ENCODE peak calls at places on chromosomes 6 and 20, in nine cellular contexts. One of them, this sample, is unnamed.

GRCh38 chr6:91562955-91563354 is 976.1 kb upstream of the MAP3K7 start:
- DNase-seq in mesothelial cell of epicardium: no peak
- DNase-seq in kidney: no peak
- DNase-seq in GM06990: no peak
- DNase-seq in choroid plexus epithelial cell: peak; percentile 2
- DNase-seq in cardiac muscle cell: no peak
- DNase-seq in A549: no peak
- DNase-seq in dorsolateral prefrontal cortex: no peak
- DNase-seq in fibroblast of lung: no peak
- DNase-seq in this sample: no peak

GRCh38 chr6:90368601-90369000 is 72.0 kb upstream of the BACH2 start:
- DNase-seq in mesothelial cell of epicardium: no peak
- DNase-seq in A549: no peak
- DNase-seq in fibroblast of lung: peak; percentile 87
- DNase-seq in GM06990: no peak
- DNase-seq in cardiac muscle cell: no peak
- DNase-seq in choroid plexus epithelial cell: peak; percentile 67
- DNase-seq in kidney: no peak
- DNase-seq in dorsolateral prefrontal cortex: no peak
- DNase-seq in this sample: no peak

GRCh38 chr6:8995156-8995555 is 559.8 kb upstream of the SLC35B3 start:
- DNase-seq in dorsolateral prefrontal cortex: no peak
- DNase-seq in kidney: no peak
- DNase-seq in fibroblast of lung: no peak
- DNase-seq in GM06990: no peak
- DNase-seq in cardiac muscle cell: no peak
- DNase-seq in A549: no peak
- DNase-seq in mesothelial cell of epicardium: no peak
- DNase-seq in choroid plexus epithelial cell: no peak
- DNase-seq in this sample: no peak

GRCh38 chr6:125639621-125640020 is 109.8 kb upstream of the HEY2 start:
- DNase-seq in choroid plexus epithelial cell: no peak
- DNase-seq in mesothelial cell of epicardium: no peak
- DNase-seq in kidney: no peak
- DNase-seq in GM06990: no peak
- DNase-seq in A549: no peak
- DNase-seq in dorsolateral prefrontal cortex: no peak
- DNase-seq in fibroblast of lung: no peak
- DNase-seq in cardiac muscle cell: no peak
- DNase-seq in this sample: no peak

GRCh38 chr20:31517373-31517772 is 3.1 kb downstream of the HM13 start:
- DNase-seq in GM06990: no peak
- DNase-seq in fibroblast of lung: peak; percentile 60
- DNase-seq in dorsolateral prefrontal cortex: no peak
- DNase-seq in cardiac muscle cell: no peak
- DNase-seq in A549: peak; percentile 76
- DNase-seq in choroid plexus epithelial cell: peak; percentile 71
- DNase-seq in kidney: no peak
- DNase-seq in mesothelial cell of epicardium: no peak
- DNase-seq in this sample: no peak

GRCh38 chr6:147099974-147100373 is 104.2 kb upstream of the STXBP5 start:
- DNase-seq in dorsolateral prefrontal cortex: no peak
- DNase-seq in GM06990: no peak
- DNase-seq in mesothelial cell of epicardium: no peak
- DNase-seq in A549: no peak
- DNase-seq in choroid plexus epithelial cell: peak; percentile 91
- DNase-seq in cardiac muscle cell: no peak
- DNase-seq in kidney: no peak
- DNase-seq in fibroblast of lung: peak; percentile 82
- DNase-seq in this sample: no peak

GRCh38 chr20:21074605-21075336 is 31.4 kb downstream of the LINC00237 start:
- DNase-seq in kidney: no peak
- DNase-seq in mesothelial cell of epicardium: no peak
- DNase-seq in A549: no peak
- DNase-seq in dorsolateral prefrontal cortex: no peak
- DNase-seq in GM06990: peak; percentile 22
- DNase-seq in cardiac muscle cell: no peak
- DNase-seq in fibroblast of lung: no peak
- DNase-seq in choroid plexus epithelial cell: no peak
- DNase-seq in this sample: peak; percentile 32

GRCh38 chr20:3705970-3706739 is 6.2 kb downstream of the SIGLEC1 start:
- DNase-seq in GM06990: no peak
- DNase-seq in kidney: peak; percentile 66
- DNase-seq in dorsolateral prefrontal cortex: no peak
- DNase-seq in A549: no peak
- DNase-seq in choroid plexus epithelial cell: no peak
- DNase-seq in cardiac muscle cell: no peak
- DNase-seq in fibroblast of lung: no peak
- DNase-seq in mesothelial cell of epicardium: no peak
- DNase-seq in this sample: no peak

GRCh38 chr6:165443462-165443861 is 134.1 kb upstream of the C6orf118 start:
- DNase-seq in dorsolateral prefrontal cortex: no peak
- DNase-seq in mesothelial cell of epicardium: no peak
- DNase-seq in cardiac muscle cell: no peak
- DNase-seq in choroid plexus epithelial cell: no peak
- DNase-seq in fibroblast of lung: no peak
- DNase-seq in A549: no peak
- DNase-seq in kidney: no peak
- DNase-seq in GM06990: no peak
- DNase-seq in this sample: no peak

GRCh38 chr6:110054664-110055386 is 76.7 kb downstream of the GPR6 start:
- DNase-seq in kidney: no peak
- DNase-seq in choroid plexus epithelial cell: no peak
- DNase-seq in mesothelial cell of epicardium: no peak
- DNase-seq in GM06990: no peak
- DNase-seq in dorsolateral prefrontal cortex: no peak
- DNase-seq in cardiac muscle cell: no peak
- DNase-seq in fibroblast of lung: no peak
- DNase-seq in A549: no peak
- DNase-seq in this sample: no peak

GRCh38 chr20:34615477-34615876 is 57.0 kb downstream of the MAP1LC3A start:
- DNase-seq in A549: no peak
- DNase-seq in kidney: no peak
- DNase-seq in mesothelial cell of epicardium: no peak
- DNase-seq in GM06990: no peak
- DNase-seq in choroid plexus epithelial cell: no peak
- DNase-seq in dorsolateral prefrontal cortex: no peak
- DNase-seq in cardiac muscle cell: no peak
- DNase-seq in fibroblast of lung: no peak
- DNase-seq in this sample: no peak

DNA sequence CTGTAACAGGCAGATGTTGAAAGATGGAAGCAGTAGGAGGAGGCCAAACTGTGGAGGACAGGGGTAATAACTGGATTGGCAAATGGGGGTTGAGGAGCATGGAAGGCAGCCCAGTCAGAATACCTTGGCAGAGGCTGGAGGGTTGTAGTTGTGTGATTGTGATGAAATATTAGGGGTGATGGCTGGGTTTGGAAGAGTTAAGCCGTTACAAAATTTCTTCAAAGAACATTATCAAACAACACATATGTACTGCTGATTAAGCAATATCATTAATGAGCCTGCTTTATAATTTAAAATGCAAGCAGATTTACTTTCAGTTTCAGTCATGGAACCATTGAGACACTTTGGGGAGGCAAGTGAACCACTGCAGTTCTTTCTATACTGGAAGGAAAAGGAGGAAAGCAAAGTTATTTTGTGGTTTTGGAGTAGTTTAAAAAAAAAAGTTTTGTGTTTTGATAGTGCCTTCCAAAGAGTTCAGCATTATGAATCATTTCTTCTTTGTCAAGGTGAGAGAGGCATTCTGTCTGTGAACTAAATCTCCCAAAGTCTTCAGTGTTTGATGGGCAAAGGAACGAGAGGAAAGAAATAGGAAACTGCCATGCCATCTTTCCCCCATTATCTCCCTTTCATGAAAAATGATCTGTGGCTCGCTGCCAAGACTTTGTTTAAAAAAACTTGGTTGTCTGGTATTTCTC is 20.7 kb downstream of the FOXO3 start:
- DNase-seq in cardiac muscle cell: no peak
- DNase-seq in dorsolateral prefrontal cortex: no peak
- DNase-seq in fibroblast of lung: peak; percentile 98
- DNase-seq in kidney: no peak
- DNase-seq in A549: no peak
- DNase-seq in GM06990: no peak
- DNase-seq in mesothelial cell of epicardium: no peak
- DNase-seq in choroid plexus epithelial cell: peak; percentile 89
- DNase-seq in this sample: no peak
- TF ChIP-seq CTCF in cardiac muscle cell: no peak
- TF ChIP-seq CTCF in dorsolateral prefrontal cortex: no peak
- TF ChIP-seq CTCF in fibroblast of lung: no peak
- TF ChIP-seq CTCF in kidney: no peak
- TF ChIP-seq CTCF in A549: no peak
- TF ChIP-seq CTCF in GM06990: no peak
- TF ChIP-seq CTCF in mesothelial cell of epicardium: no peak
- TF ChIP-seq CTCF in choroid plexus epithelial cell: no peak
- TF ChIP-seq CTCF in this sample: no peak

GRCh38 chr20:35731862-35732643 is 10.0 kb downstream of the RBM39 start:
- DNase-seq in choroid plexus epithelial cell: no peak
- DNase-seq in A549: no peak
- DNase-seq in cardiac muscle cell: no peak
- DNase-seq in kidney: no peak
- DNase-seq in fibroblast of lung: no peak
- DNase-seq in mesothelial cell of epicardium: no peak
- DNase-seq in GM06990: no peak
- DNase-seq in dorsolateral prefrontal cortex: no peak
- DNase-seq in this sample: no peak

GRCh38 chr20:35729283-35729807 is 12.7 kb downstream of the RBM39 start:
- DNase-seq in dorsolateral prefrontal cortex: no peak
- DNase-seq in choroid plexus epithelial cell: no peak
- DNase-seq in cardiac muscle cell: no peak
- DNase-seq in kidney: no peak
- DNase-seq in GM06990: no peak
- DNase-seq in mesothelial cell of epicardium: no peak
- DNase-seq in A549: no peak
- DNase-seq in fibroblast of lung: no peak
- DNase-seq in this sample: no peak

GRCh38 chr20:35731469-35731788 is 10.6 kb downstream of the RBM39 start:
- DNase-seq in choroid plexus epithelial cell: no peak
- DNase-seq in mesothelial cell of epicardium: no peak
- DNase-seq in GM06990: no peak
- DNase-seq in cardiac muscle cell: no peak
- DNase-seq in kidney: no peak
- DNase-seq in A549: no peak
- DNase-seq in fibroblast of lung: no peak
- DNase-seq in dorsolateral prefrontal cortex: no peak
- DNase-seq in this sample: no peak

GRCh38 chr20:35729836-35730582 is 12.1 kb downstream of the RBM39 start:
- DNase-seq in dorsolateral prefrontal cortex: no peak
- DNase-seq in cardiac muscle cell: no peak
- DNase-seq in GM06990: no peak
- DNase-seq in choroid plexus epithelial cell: peak; percentile 30
- DNase-seq in A549: no peak
- DNase-seq in mesothelial cell of epicardium: no peak
- DNase-seq in fibroblast of lung: no peak
- DNase-seq in kidney: no peak
- DNase-seq in this sample: no peak

DNA sequence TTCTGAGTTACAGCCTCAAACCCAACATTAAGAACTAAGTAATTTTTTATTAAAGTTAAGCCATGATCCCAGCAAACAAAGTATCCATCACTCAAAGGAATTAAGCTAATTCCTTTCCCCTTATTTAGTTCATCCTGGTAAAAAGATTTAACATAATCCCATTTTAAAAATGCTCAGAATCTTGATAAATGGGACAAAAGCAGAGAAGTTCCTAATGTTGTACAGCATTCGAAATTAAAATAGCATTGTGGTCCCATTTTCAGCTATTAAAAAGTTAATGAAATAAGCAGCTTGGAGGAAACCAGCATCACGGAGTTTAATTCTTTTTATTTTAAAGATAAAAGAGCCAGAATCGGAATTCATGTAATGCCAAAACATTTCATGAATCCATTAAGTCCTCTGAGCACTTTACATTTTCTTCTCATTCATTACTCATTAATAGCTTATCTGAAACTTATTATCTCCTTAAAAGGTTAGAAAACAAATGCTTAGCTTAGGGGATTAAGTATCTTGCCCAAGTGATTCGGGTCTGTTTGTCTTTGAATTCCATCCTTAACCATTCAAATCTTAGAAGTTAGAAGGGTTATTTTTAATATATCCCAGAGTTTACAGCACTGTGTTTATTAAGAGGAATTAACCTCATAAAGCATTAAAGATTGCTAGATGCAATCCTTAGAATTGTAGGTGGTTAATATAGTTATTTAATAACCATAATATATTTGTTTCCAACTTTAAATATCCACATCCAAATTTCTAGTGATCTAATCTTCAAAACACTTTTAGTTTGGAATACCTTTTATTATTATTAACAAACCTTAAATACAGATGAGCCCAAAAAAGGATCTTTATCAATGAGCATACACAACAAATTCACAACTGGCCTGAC is 11.2 kb downstream of the RBM39 start:
- DNase-seq in A549: no peak
- DNase-seq in dorsolateral prefrontal cortex: no peak
- DNase-seq in GM06990: no peak
- DNase-seq in kidney: no peak
- DNase-seq in fibroblast of lung: no peak
- DNase-seq in cardiac muscle cell: no peak
- DNase-seq in choroid plexus epithelial cell: no peak
- DNase-seq in mesothelial cell of epicardium: no peak
- DNase-seq in this sample: no peak
- TF ChIP-seq CTCF in A549: no peak
- TF ChIP-seq CTCF in dorsolateral prefrontal cortex: no peak
- TF ChIP-seq CTCF in GM06990: no peak
- TF ChIP-seq CTCF in kidney: no peak
- TF ChIP-seq CTCF in fibroblast of lung: no peak
- TF ChIP-seq CTCF in cardiac muscle cell: no peak
- TF ChIP-seq CTCF in choroid plexus epithelial cell: no peak
- TF ChIP-seq CTCF in mesothelial cell of epicardium: no peak
- TF ChIP-seq CTCF in this sample: no peak

GRCh38 chr20:48698507-48699267 is 129.1 kb downstream of the PREX1 start:
- DNase-seq in A549: no peak
- DNase-seq in kidney: no peak
- DNase-seq in choroid plexus epithelial cell: no peak
- DNase-seq in cardiac muscle cell: no peak
- DNase-seq in mesothelial cell of epicardium: no peak
- DNase-seq in fibroblast of lung: no peak
- DNase-seq in GM06990: no peak
- DNase-seq in dorsolateral prefrontal cortex: no peak
- DNase-seq in this sample: no peak
- TF ChIP-seq CTCF in A549: no peak
- TF ChIP-seq CTCF in kidney: no peak
- TF ChIP-seq CTCF in choroid plexus epithelial cell: peak; percentile 36
- TF ChIP-seq CTCF in cardiac muscle cell: no peak
- TF ChIP-seq CTCF in mesothelial cell of epicardium: no peak
- TF ChIP-seq CTCF in fibroblast of lung: peak; percentile 16
- TF ChIP-seq CTCF in GM06990: peak; percentile 17
- TF ChIP-seq CTCF in dorsolateral prefrontal cortex: no peak
- TF ChIP-seq CTCF in this sample: no peak

DNA sequence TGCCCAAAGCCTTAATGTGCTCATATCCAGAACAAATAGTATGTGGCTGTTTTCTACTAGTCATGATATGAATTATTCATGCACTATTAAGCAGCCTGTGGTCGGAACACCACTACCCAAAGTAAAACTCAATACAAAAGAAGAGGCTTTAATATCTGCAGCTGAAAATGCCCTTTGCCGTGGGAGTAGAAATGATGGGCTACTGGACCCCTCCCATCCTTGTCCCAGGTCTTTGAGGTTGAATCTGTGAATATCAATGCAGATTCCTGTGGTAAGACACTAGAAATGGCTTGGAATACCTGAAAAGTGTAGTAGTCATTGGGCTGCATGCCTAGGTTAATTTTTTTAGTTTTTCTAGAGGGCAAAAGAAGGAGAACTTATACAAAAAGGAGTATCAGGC is 303.7 kb downstream of the TBC1D7 start:
- DNase-seq in choroid plexus epithelial cell: no peak
- DNase-seq in kidney: no peak
- DNase-seq in mesothelial cell of epicardium: no peak
- DNase-seq in GM06990: no peak
- DNase-seq in A549: no peak
- DNase-seq in fibroblast of lung: no peak
- DNase-seq in cardiac muscle cell: no peak
- DNase-seq in dorsolateral prefrontal cortex: no peak
- DNase-seq in this sample: no peak
- TF ChIP-seq CTCF in choroid plexus epithelial cell: no peak
- TF ChIP-seq CTCF in kidney: no peak
- TF ChIP-seq CTCF in mesothelial cell of epicardium: no peak
- TF ChIP-seq CTCF in GM06990: no peak
- TF ChIP-seq CTCF in A549: no peak
- TF ChIP-seq CTCF in fibroblast of lung: no peak
- TF ChIP-seq CTCF in cardiac muscle cell: no peak
- TF ChIP-seq CTCF in dorsolateral prefrontal cortex: no peak
- TF ChIP-seq CTCF in this sample: no peak